ENCODE peak calls at places on chromosomes 4 and X, in nine cellular contexts. I is AG10803, P is glutamatergic neuron, M is aorta, X is IMR-90, C is lower lobe of right lung, U is fibroblast of the conjunctiva, K is amygdala, Q is CD14-positive monocyte. G is an unnamed sample.

GRCh38 chrX:54920610-54921426 is at the start of gene TRO:
- DNase-seq in I (no peak), P (peak), M (no peak), X (peak), C (no peak), U (no peak), K (no peak), Q (no peak), G (no peak)

GRCh38 chr4:51867689-51868448 is 24.9 kb downstream of the DCUN1D4 start:
- DNase-seq in I (no peak), P (no peak), M (no peak), X (no peak), C (no peak), U (no peak), K (no peak), Q (no peak), G (no peak)

GRCh38 chrX:147781844-147782243 is 129.9 kb upstream of the FMR1 start:
- DNase-seq in I (no peak), P (no peak), M (no peak), X (no peak), C (no peak), U (no peak), K (no peak), Q (no peak), G (no peak)

GRCh38 chrX:10615931-10616780 is 4.2 kb downstream of the MID1 start:
- DNase-seq in I (peak), P (peak), M (no peak), X (peak), C (no peak), U (no peak), K (no peak), Q (no peak), G (no peak)

GRCh38 chr4:151205722-151206121 is 71.2 kb upstream of the PRSS48 start:
- DNase-seq in I (no peak), P (no peak), M (no peak), X (no peak), C (no peak), U (no peak), K (no peak), Q (no peak), G (no peak)

GRCh38 chr4:173524218-173525117 is 5.6 kb downstream of the HAND2 start:
- DNase-seq in I (no peak), P (no peak), M (no peak), X (no peak), C (no peak), U (no peak), K (no peak), Q (no peak), G (no peak)

GRCh38 chr4:128512767-128513322 is 225.2 kb upstream of the PGRMC2 start:
- DNase-seq in I (peak), P (no peak), M (no peak), X (no peak), C (no peak), U (no peak), K (no peak), Q (no peak), G (no peak)

GRCh38 chr4:187258651-187259401 is 535.2 kb upstream of the FAT1 start:
- DNase-seq in I (no peak), P (no peak), M (no peak), X (no peak), C (no peak), U (no peak), K (no peak), Q (no peak), G (no peak)

GRCh38 chr4:65502151-65502691 is 168.1 kb downstream of the EPHA5 start:
- DNase-seq in I (peak), P (no peak), M (no peak), X (peak), C (no peak), U (peak), K (no peak), Q (no peak), G (no peak)

GRCh38 chr4:5477613-5478012 is 230.7 kb downstream of the EVC2 start:
- DNase-seq in I (no peak), P (no peak), M (no peak), X (no peak), C (no peak), U (no peak), K (no peak), Q (no peak), G (no peak)

GRCh38 chr4:94410678-94411206 is 41.0 kb upstream of the PDLIM5 start:
- DNase-seq in I (peak), P (no peak), M (peak), X (no peak), C (no peak), U (peak), K (no peak), Q (no peak), G (peak)

GRCh38 chr4:95038791-95039190 is 281.0 kb downstream of the BMPR1B start:
- DNase-seq in I (no peak), P (no peak), M (no peak), X (no peak), C (no peak), U (no peak), K (no peak), Q (no peak), G (no peak)

GRCh38 chrX:18714910-18715309 is 7.5 kb downstream of the PPEF1 start:
- DNase-seq in I (no peak), P (no peak), M (no peak), X (no peak), C (no peak), U (no peak), K (no peak), Q (no peak), G (no peak)

GRCh38 chr4:2087170-2087569 is 28.0 kb downstream of the NAT8L start:
- DNase-seq in I (no peak), P (no peak), M (no peak), X (no peak), C (no peak), U (no peak), K (no peak), Q (no peak), G (no peak)

GRCh38 chrX:43836435-43837184 is 45.6 kb downstream of the MAOB start:
- DNase-seq in I (peak), P (no peak), M (no peak), X (peak), C (no peak), U (no peak), K (no peak), Q (no peak), G (peak)

GRCh38 chr4:88230953-88231835 is 53.2 kb downstream of the PPM1K start:
- DNase-seq in I (peak), P (no peak), M (no peak), X (peak), C (no peak), U (no peak), K (no peak), Q (no peak), G (no peak)

GRCh38 chr4:48329976-48330375 is 11.4 kb upstream of the SLAIN2 start:
- DNase-seq in I (peak), P (no peak), M (no peak), X (peak), C (no peak), U (peak), K (no peak), Q (no peak), G (no peak)

GRCh38 chr4:21656832-21657231 is 291.7 kb downstream of the KCNIP4 start:
- DNase-seq in I (peak), P (no peak), M (no peak), X (no peak), C (no peak), U (peak), K (no peak), Q (no peak), G (peak)

GRCh38 chrX:121010218-121010617 is 24.7 kb upstream of the CT47A1 start:
- DNase-seq in I (no peak), P (no peak), M (no peak), X (no peak), C (no peak), U (no peak), K (no peak), Q (no peak), G (no peak)

GRCh38 chr4:173318648-173319211 is 15.4 kb downstream of the HMGB2 start:
- DNase-seq in I (peak), P (no peak), M (no peak), X (peak), C (no peak), U (no peak), K (no peak), Q (no peak), G (peak)

GRCh38 chrX:8988456-8988855 is 45.5 kb downstream of the FAM9B start:
- DNase-seq in I (peak), P (no peak), M (peak), X (peak), C (peak), U (peak), K (no peak), Q (no peak), G (no peak)

G was measured in NCI-H460.